ENCODE peak calls at places on chromosomes 7 and 10, in five cellular contexts. X, Z, E, I and T are unnamed samples.

GRCh38 chr7:572668-573495 is 53.2 kb upstream of the PDGFA start:
- DNase-seq in Z (peak; percentile 46), E (no peak), X (no peak), I (no peak), T (peak; percentile 48)

GRCh38 chr10:90435296-90435695 is 422.5 kb downstream of the HTR7 start:
- DNase-seq in E (no peak), X (no peak), I (peak; percentile 60), Z (no peak), T (no peak)

GRCh38 chr7:26508481-26508880 is 216.8 kb downstream of the SNX10 start:
- DNase-seq in I (no peak), E (no peak), Z (no peak), X (no peak), T (no peak)

GRCh38 chr7:100590077-100590737 is 4.1 kb downstream of the FBXO24 start:
- DNase-seq in Z (peak; percentile 78), E (peak; percentile 68), I (no peak), X (no peak), T (no peak)

GRCh38 chr10:29736325-29737208 is 101.8 kb upstream of the SVIL start:
- DNase-seq in I (peak; percentile 51), Z (peak; percentile 92), E (peak; percentile 79), X (no peak), T (peak; percentile 71)

GRCh38 chr7:143261901-143262300 is 1.3 kb upstream of the GSTK1 start:
- DNase-seq in I (no peak), Z (no peak), X (no peak), E (no peak), T (no peak)

GRCh38 chr10:20596911-20597310 is 300.2 kb downstream of the NEBL start:
- DNase-seq in X (no peak), E (no peak), Z (no peak), I (no peak), T (no peak)

GRCh38 chr10:46028584-46029570 is 1.5 kb downstream of the NCOA4 start:
- DNase-seq in X (peak; percentile 80), I (peak; percentile 81), Z (no peak), E (no peak), T (no peak)

GRCh38 chr10:366186-366585 is 230.9 kb downstream of the ZMYND11 start:
- DNase-seq in X (peak; percentile 76), E (no peak), Z (no peak), I (no peak), T (no peak)

GRCh38 chr10:129844191-129844590 is 119.9 kb downstream of the EBF3 start:
- DNase-seq in E (no peak), I (no peak), X (no peak), Z (no peak), T (no peak)

GRCh38 chr10:120552262-120552661 is 95.2 kb downstream of the PLPP4 start:
- DNase-seq in E (no peak), X (no peak), I (no peak), Z (no peak), T (no peak)

GRCh38 chr7:550881-551614 is 31.4 kb upstream of the PDGFA start:
- DNase-seq in E (no peak), Z (peak; percentile 40), I (no peak), X (no peak), T (no peak)

GRCh38 chr10:42755028-42755451 is 27.6 kb upstream of the BMS1 start:
- DNase-seq in Z (peak; percentile 55), X (no peak), E (no peak), I (no peak), T (peak; percentile 43)

GRCh38 chr10:117860823-117861222 is 185.9 kb downstream of the RAB11FIP2 start:
- DNase-seq in X (peak; percentile 11), I (peak; percentile 38), E (no peak), Z (no peak), T (no peak)

GRCh38 chr10:69639291-69640195 is 9.5 kb downstream of the FAM241B start:
- DNase-seq in Z (peak; percentile 82), X (peak; percentile 69), I (peak; percentile 83), E (peak; percentile 57), T (peak; percentile 72)